ENCODE peak calls at places on chromosomes 4 and X, in five cellular contexts. I is GM23338, U is K562, G is GM12878, N is HepG2. D is an unnamed sample.
A peak's percentile ranks its signal among the peaks of the same experiment; 100 is the strongest.

GRCh38 chr4:77157859-77158486 is 966 bp downstream of the CCNG2 start:
- DNase-seq in I (peak; percentile 95), U (peak; percentile 84), G (peak; percentile 45), N (peak; percentile 78), D (peak; percentile 69)

GRCh38 chr4:60562353-60562752 is 637.8 kb upstream of the ADGRL3 start:
- DNase-seq in I (peak; percentile 18), U (no peak), G (no peak), N (no peak), D (no peak)

GRCh38 chr4:173538148-173538902 is 8.3 kb upstream of the HAND2 start:
- DNase-seq in I (peak; percentile 58), U (no peak), G (no peak), N (no peak), D (no peak)

GRCh38 chr4:141041021-141041476 is 92.2 kb downstream of the RNF150 start:
- DNase-seq in I (no peak), U (no peak), G (no peak), N (no peak), D (no peak)

GRCh38 chrX:154546354-154547244 is at the start of gene G6PD:
- DNase-seq in I (peak; percentile 72), U (peak; percentile 91), G (no peak), N (peak; percentile 43), D (peak; percentile 86)

GRCh38 chr4:165248102-165248501 is 40.7 kb downstream of the KLHL2 start:
- DNase-seq in I (no peak), U (no peak), G (no peak), N (no peak), D (no peak)

GRCh38 chr4:110310795-110311194 is 112.4 kb upstream of the ELOVL6 start:
- DNase-seq in I (no peak), U (no peak), G (peak; percentile 17), N (no peak), D (no peak)

GRCh38 chr4:37990731-37991130 is 30.5 kb downstream of the PTTG2 start:
- DNase-seq in I (no peak), U (no peak), G (no peak), N (no peak), D (no peak)

GRCh38 chrX:100447563-100448397 is 37.7 kb upstream of the PCDH19 start:
- DNase-seq in I (peak; percentile 54), U (peak; percentile 59), G (no peak), N (no peak), D (peak; percentile 33)

GRCh38 chr4:16827762-16828724 is 70.4 kb downstream of the LDB2 start:
- DNase-seq in I (peak; percentile 51), U (no peak), G (no peak), N (no peak), D (no peak)

DNA sequence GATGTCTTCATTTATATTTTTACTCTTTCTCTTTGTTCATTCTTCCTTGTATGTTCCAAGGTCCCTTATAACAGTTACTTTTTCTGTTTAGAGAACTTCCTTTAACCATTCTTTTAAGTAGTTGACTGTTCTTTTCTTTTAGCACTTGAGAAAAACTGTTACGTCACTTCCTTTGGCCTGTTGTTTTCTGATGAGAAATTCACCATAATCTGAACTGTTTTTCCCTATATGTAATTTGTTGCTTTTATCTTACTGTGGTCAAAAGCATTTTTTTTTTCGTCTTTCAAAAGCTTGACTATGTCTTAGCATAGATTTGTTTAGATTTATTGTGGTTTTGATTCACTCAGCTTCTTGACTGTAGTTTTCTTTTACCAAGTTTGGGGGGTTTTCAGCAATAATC is 1660.3 kb upstream of the PCDH10 start:
- DNase-seq in I (no peak), U (no peak), G (no peak), N (no peak), D (no peak)
- TF ChIP-seq JUNB in I (no peak), U (no peak), G (no peak), N (no peak), D (no peak)

DNA sequence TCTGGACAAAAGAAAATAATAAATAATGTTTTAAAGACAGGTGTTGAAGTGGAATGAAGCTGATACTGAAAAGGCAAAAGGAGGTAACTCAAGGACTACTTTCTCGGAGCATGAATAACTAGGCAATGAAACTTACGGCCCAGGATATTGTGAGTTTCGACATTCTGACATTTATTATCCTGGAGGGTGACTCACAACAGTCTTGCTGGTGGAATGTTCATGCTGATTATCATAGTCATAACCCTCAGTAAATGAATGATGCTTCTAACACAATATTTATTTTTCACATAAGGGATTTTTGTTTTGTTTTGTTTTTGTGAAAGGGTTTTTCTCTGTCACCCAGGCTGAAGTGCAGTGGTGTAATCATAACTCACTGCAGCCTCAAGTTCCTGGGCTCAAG is 147.0 kb upstream of the HPGD start:
- DNase-seq in I (no peak), U (no peak), G (no peak), N (no peak), D (peak; percentile 21)
- TF ChIP-seq JUNB in I (no peak), U (no peak), G (no peak), N (no peak), D (peak; percentile 86)

GRCh38 chr4:1564535-1565375 is 119.4 kb downstream of the FAM53A start:
- DNase-seq in I (no peak), U (no peak), G (no peak), N (no peak), D (no peak)

GRCh38 chr4:1563768-1564485 is 120.2 kb downstream of the FAM53A start:
- DNase-seq in I (no peak), U (no peak), G (no peak), N (no peak), D (no peak)

GRCh38 chr4:1567519-1567807 is 116.7 kb downstream of the FAM53A start:
- DNase-seq in I (no peak), U (no peak), G (no peak), N (no peak), D (no peak)

GRCh38 chr4:1566838-1567518 is 117.1 kb downstream of the FAM53A start:
- DNase-seq in I (peak; percentile 48), U (no peak), G (no peak), N (no peak), D (no peak)

GRCh38 chr4:1565598-1566295 is 118.4 kb downstream of the FAM53A start:
- DNase-seq in I (peak; percentile 24), U (no peak), G (no peak), N (no peak), D (no peak)
- TF ChIP-seq JUNB in I (no peak), U (no peak), G (no peak), N (no peak), D (no peak)

DNA sequence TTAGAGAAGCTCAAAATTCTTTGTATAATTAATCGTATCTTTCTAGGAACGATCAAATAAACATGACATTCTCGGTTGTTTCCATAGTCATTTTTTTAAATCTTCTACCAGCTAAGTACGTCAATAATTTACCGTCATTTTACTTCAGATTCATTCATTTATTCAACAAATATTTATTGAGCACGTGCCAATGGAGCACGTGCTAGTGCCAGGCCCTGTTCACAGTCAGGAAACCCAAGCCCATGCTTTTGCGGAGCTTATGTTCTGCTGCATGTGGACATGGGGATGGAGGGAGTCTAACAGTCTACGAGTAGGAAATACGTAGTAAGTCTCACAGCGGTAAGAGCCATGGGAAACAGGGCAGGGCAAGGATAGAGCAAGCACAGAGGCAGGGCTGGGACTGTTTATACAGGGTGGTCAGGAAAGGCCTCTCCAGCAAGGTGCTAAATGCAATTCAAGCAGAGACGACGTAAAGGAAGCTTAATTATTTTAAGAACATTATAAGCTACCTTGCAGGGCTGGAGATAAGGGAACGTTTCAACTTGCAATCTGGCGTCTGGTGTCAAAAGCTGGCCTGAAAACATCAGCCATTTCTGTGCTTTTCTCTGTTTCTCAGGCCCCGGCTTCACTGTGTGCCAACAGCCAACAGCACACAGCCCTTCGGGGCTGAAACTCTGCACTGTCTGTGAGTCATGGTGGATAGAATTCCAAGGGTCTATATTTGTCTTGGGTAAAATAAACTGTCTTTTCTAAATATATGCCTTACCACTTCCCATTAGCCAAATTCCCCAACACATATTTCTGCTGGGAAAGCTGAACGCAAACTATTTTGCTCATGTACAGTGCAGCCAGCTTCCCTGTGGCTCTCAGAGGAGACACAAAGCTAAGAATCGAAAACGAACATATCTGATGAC is 517.0 kb upstream of the ZFP42 start:
- DNase-seq in I (no peak), U (no peak), G (no peak), N (no peak), D (no peak)
- TF ChIP-seq JUNB in I (no peak), U (no peak), G (no peak), N (no peak), D (no peak)

GRCh38 chr4:15232725-15233597 is 194.9 kb upstream of the C1QTNF7 start:
- DNase-seq in I (no peak), U (no peak), G (no peak), N (peak; percentile 33), D (no peak)
- TF ChIP-seq JUNB in I (no peak), U (no peak), G (no peak), N (no peak), D (no peak)

GRCh38 chr4:177453116-177453515 is 10.9 kb upstream of the AGA start:
- DNase-seq in I (no peak), U (no peak), G (no peak), N (no peak), D (no peak)

GRCh38 chr4:177450421-177451107 is 8.3 kb upstream of the AGA start:
- DNase-seq in I (no peak), U (no peak), G (no peak), N (no peak), D (no peak)

GRCh38 chr4:177448850-177449249 is 6.6 kb upstream of the AGA start:
- DNase-seq in I (no peak), U (no peak), G (no peak), N (no peak), D (no peak)

GRCh38 chr4:177447417-177448004 is 5.3 kb upstream of the AGA start:
- DNase-seq in I (no peak), U (no peak), G (no peak), N (no peak), D (no peak)

DNA sequence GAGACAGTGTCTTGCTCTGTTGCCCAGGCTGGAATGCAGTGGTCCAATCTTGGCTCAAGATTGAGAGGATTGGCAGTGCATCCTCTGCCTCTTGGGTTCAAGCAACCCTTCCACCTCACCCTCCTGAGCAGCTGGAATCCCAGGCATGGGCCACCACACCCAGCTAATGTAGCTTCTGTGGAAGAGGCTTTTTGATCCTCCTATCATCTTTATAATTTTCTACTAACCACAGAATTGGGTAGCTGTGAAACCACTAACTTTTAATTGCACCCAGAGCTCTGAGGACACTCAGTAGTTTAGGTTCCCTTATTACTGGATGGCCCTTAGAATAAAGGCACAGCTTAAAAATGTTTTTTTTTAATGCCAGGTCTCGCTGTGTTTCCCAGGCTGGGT is 8.9 kb upstream of the AGA start:
- DNase-seq in I (no peak), U (no peak), G (no peak), N (no peak), D (no peak)
- TF ChIP-seq JUNB in I (no peak), U (no peak), G (no peak), N (no peak), D (no peak)